ENCODE peak calls at places on chromosome 20, in four cellular contexts. C is heart right ventricle; E is hepatocyte; V is stimulated activated CD4-positive, alpha-beta T cell treated with anti-CD3 and anti-CD28 coated beads, Interleukin-1b, Interleukin-23, amount 100 ng/mL, for 4 hours. W is an unnamed sample.

GRCh38 chr20:56566621-56567020 is 33.6 kb downstream of the FAM209B start:
- DNase-seq in C (no peak), E (peak), V (no peak), W (no peak)

GRCh38 chr20:33064572-33065287 is 11.0 kb downstream of the BPIFB3 start:
- DNase-seq in C (no peak), E (no peak), V (no peak), W (no peak)

GRCh38 chr20:45998761-45999160 is 9.9 kb upstream of the MMP9 start:
- DNase-seq in C (no peak), E (no peak), V (no peak), W (no peak)

GRCh38 chr20:19913927-19914614 is 103.1 kb upstream of the NAA20 start:
- DNase-seq in C (no peak), E (no peak), V (no peak), W (no peak)

GRCh38 chr20:62494537-62494936 is 18.7 kb upstream of the GATA5 start:
- DNase-seq in C (no peak), E (no peak), V (no peak), W (no peak)

GRCh38 chr20:43939762-43940121 is 25.1 kb downstream of the TOX2 start:
- DNase-seq in C (no peak), E (no peak), V (no peak), W (no peak)

GRCh38 chr20:7926767-7927166 is 13.5 kb downstream of the HAO1 start:
- DNase-seq in C (no peak), E (peak), V (no peak), W (no peak)

GRCh38 chr20:7710440-7710839 is 229.8 kb downstream of the HAO1 start:
- DNase-seq in C (no peak), E (no peak), V (no peak), W (no peak)

GRCh38 chr20:684676-685319 is 9.2 kb upstream of the SCRT2 start:
- DNase-seq in C (no peak), E (no peak), V (no peak), W (no peak)

GRCh38 chr20:38863024-38863851 is 57.7 kb downstream of the PPP1R16B start:
- DNase-seq in C (no peak), E (no peak), V (no peak), W (peak)

W was measured in CD8-positive, alpha-beta T cell.